ENCODE peak calls at places on chromosomes 7 and 10, in five cellular contexts. One of them, this sample, is unnamed.
A peak's percentile ranks its signal among the peaks of the same experiment; 100 is the strongest.

GRCh38 chr7:27636326-27637006 is 26.2 kb downstream of the HIBADH start:
- DNase-seq in foreskin fibroblast: no peak
- DNase-seq in AG04449: no peak
- DNase-seq in HCT116: no peak
- DNase-seq in astrocyte of the cerebellum: no peak
- DNase-seq in this sample: peak; percentile 38

GRCh38 chr7:155585532-155585895 is 39.2 kb upstream of the CNPY1 start:
- DNase-seq in astrocyte of the cerebellum: no peak
- DNase-seq in AG04449: no peak
- DNase-seq in foreskin fibroblast: no peak
- DNase-seq in HCT116: no peak
- DNase-seq in this sample: no peak

GRCh38 chr7:48147078-48147591 is 24.1 kb upstream of the ABCA13 start:
- DNase-seq in astrocyte of the cerebellum: no peak
- DNase-seq in foreskin fibroblast: no peak
- DNase-seq in AG04449: no peak
- DNase-seq in HCT116: no peak
- DNase-seq in this sample: no peak

GRCh38 chr10:75470901-75471300 is 39.5 kb downstream of the LRMDA start:
- DNase-seq in astrocyte of the cerebellum: no peak
- DNase-seq in foreskin fibroblast: peak; percentile 36
- DNase-seq in HCT116: no peak
- DNase-seq in AG04449: no peak
- DNase-seq in this sample: peak; percentile 88

GRCh38 chr10:90945496-90946070 is 24.7 kb upstream of the ANKRD1 start:
- DNase-seq in AG04449: no peak
- DNase-seq in astrocyte of the cerebellum: no peak
- DNase-seq in foreskin fibroblast: peak; percentile 26
- DNase-seq in HCT116: no peak
- DNase-seq in this sample: peak; percentile 40

GRCh38 chr10:106942035-106942662 is 222.4 kb downstream of the SORCS1 start:
- DNase-seq in HCT116: no peak
- DNase-seq in AG04449: no peak
- DNase-seq in astrocyte of the cerebellum: no peak
- DNase-seq in foreskin fibroblast: no peak
- DNase-seq in this sample: no peak

GRCh38 chr7:104267701-104268368 is 60.0 kb upstream of the ORC5 start:
- DNase-seq in AG04449: no peak
- DNase-seq in HCT116: no peak
- DNase-seq in foreskin fibroblast: peak; percentile 35
- DNase-seq in astrocyte of the cerebellum: no peak
- DNase-seq in this sample: peak; percentile 17

GRCh38 chr10:123577921-123578461 is 88.2 kb upstream of the GPR26 start:
- DNase-seq in HCT116: no peak
- DNase-seq in AG04449: no peak
- DNase-seq in foreskin fibroblast: no peak
- DNase-seq in astrocyte of the cerebellum: no peak
- DNase-seq in this sample: no peak

GRCh38 chr7:50379082-50379481 is 71.1 kb downstream of the FIGNL1 start:
- DNase-seq in HCT116: no peak
- DNase-seq in foreskin fibroblast: no peak
- DNase-seq in astrocyte of the cerebellum: no peak
- DNase-seq in AG04449: no peak
- DNase-seq in this sample: no peak

GRCh38 chr7:6164491-6164890 is 107.9 kb downstream of the CYTH3 start:
- DNase-seq in HCT116: no peak
- DNase-seq in foreskin fibroblast: no peak
- DNase-seq in astrocyte of the cerebellum: no peak
- DNase-seq in AG04449: no peak
- DNase-seq in this sample: no peak
- TF ChIP-seq CTCF in HCT116: peak; percentile 29
- TF ChIP-seq CTCF in foreskin fibroblast: no peak
- TF ChIP-seq CTCF in astrocyte of the cerebellum: peak; percentile 22
- TF ChIP-seq CTCF in AG04449: peak; percentile 16
- TF ChIP-seq CTCF in this sample: no peak

GRCh38 chr7:924541-925231 is 29.8 kb downstream of the ADAP1 start:
- DNase-seq in foreskin fibroblast: no peak
- DNase-seq in astrocyte of the cerebellum: no peak
- DNase-seq in HCT116: no peak
- DNase-seq in AG04449: no peak
- DNase-seq in this sample: no peak
- H3K4me3 ChIP-seq in foreskin fibroblast: no peak overlapping the region
- H3K4me3 ChIP-seq in astrocyte of the cerebellum: no peak overlapping the region
- H3K4me3 ChIP-seq in HCT116: no peak overlapping the region
- H3K4me3 ChIP-seq in AG04449: no peak overlapping the region
- H3K4me3 ChIP-seq in this sample: no peak overlapping the region

GRCh38 chr10:101287183-101287830 is 58.0 kb upstream of the LBX1 start:
- DNase-seq in HCT116: no peak
- DNase-seq in astrocyte of the cerebellum: no peak
- DNase-seq in foreskin fibroblast: no peak
- DNase-seq in AG04449: no peak
- DNase-seq in this sample: no peak

GRCh38 chr10:101285093-101285463 is 55.8 kb upstream of the LBX1 start:
- DNase-seq in HCT116: no peak
- DNase-seq in astrocyte of the cerebellum: no peak
- DNase-seq in foreskin fibroblast: no peak
- DNase-seq in AG04449: no peak
- DNase-seq in this sample: no peak

GRCh38 chr10:101284171-101285092 is 55.2 kb upstream of the LBX1 start:
- DNase-seq in foreskin fibroblast: no peak
- DNase-seq in astrocyte of the cerebellum: no peak
- DNase-seq in AG04449: no peak
- DNase-seq in HCT116: no peak
- DNase-seq in this sample: no peak

GRCh38 chr10:101286248-101287046 is 57.2 kb upstream of the LBX1 start:
- DNase-seq in AG04449: no peak
- DNase-seq in astrocyte of the cerebellum: no peak
- DNase-seq in HCT116: no peak
- DNase-seq in foreskin fibroblast: no peak
- DNase-seq in this sample: no peak

GRCh38 chr10:101285519-101286070 is 56.3 kb upstream of the LBX1 start:
- DNase-seq in astrocyte of the cerebellum: no peak
- DNase-seq in HCT116: no peak
- DNase-seq in AG04449: no peak
- DNase-seq in foreskin fibroblast: no peak
- DNase-seq in this sample: no peak
- TF ChIP-seq CTCF in astrocyte of the cerebellum: no peak
- TF ChIP-seq CTCF in HCT116: no peak
- TF ChIP-seq CTCF in AG04449: no peak
- TF ChIP-seq CTCF in foreskin fibroblast: no peak
- TF ChIP-seq CTCF in this sample: no peak

DNA sequence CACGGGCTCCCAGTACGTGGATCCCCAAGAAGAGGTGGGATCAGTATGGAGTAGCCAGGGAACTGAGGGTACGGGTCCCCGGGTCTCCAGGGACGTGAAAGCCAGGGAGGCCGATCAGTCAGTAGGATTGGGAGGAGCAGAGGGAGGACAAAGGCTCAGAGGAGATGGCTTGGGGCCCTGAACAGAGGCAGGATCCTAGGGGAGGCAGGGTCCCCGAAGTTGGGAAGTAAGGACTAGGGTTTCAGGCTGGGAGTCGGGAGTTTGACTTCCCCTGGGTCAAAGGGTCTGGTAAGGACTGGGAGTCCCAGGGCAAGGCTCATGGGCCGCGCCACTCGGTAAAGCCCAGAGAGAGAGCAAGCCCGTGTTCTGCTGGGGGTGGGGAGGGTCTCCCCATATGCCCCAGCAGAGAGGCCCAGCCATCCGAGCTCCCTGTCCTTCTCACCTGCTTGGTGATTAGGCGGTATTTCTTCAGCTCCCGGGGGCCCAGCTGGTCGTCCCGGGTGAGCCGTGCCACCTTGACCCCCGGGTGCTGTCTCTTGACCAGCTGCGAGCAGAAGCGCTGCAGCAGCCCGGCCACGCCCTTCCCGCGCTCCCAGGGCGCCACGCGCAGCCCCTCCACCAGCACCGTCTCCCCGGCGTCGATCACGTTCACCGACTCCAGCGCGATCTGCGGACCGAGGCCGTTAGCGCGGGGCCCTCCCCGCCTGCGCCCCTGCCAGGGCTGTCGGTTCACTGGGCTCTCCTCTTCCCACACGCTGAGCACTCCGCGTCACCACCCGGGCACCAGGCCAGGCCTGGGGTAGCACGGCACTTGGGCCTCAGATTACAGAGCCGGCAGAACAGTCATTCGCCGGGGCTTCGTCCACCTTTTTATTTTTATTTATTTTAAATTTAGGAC is 7.0 kb downstream of the NAT16 start:
- DNase-seq in HCT116: no peak
- DNase-seq in AG04449: no peak
- DNase-seq in foreskin fibroblast: peak; percentile 96
- DNase-seq in astrocyte of the cerebellum: peak; percentile 35
- DNase-seq in this sample: peak; percentile 63
- H3K4me3 ChIP-seq in HCT116: peak overlapping the region; percentile 49
- H3K4me3 ChIP-seq in AG04449: peak overlapping the region; percentile 42
- H3K4me3 ChIP-seq in foreskin fibroblast: peak overlapping the region; percentile 33
- H3K4me3 ChIP-seq in astrocyte of the cerebellum: peak overlapping the region; percentile 4
- H3K4me3 ChIP-seq in this sample: peak overlapping the region; percentile 20

GRCh38 chr10:80459047-80459865 is 5.1 kb downstream of the TSPAN14 start:
- DNase-seq in HCT116: no peak
- DNase-seq in AG04449: no peak
- DNase-seq in foreskin fibroblast: peak; percentile 90
- DNase-seq in astrocyte of the cerebellum: no peak
- DNase-seq in this sample: peak; percentile 93
- TF ChIP-seq CTCF in HCT116: no peak
- TF ChIP-seq CTCF in AG04449: peak; percentile 8
- TF ChIP-seq CTCF in foreskin fibroblast: no peak
- TF ChIP-seq CTCF in astrocyte of the cerebellum: peak; percentile 4
- TF ChIP-seq CTCF in this sample: peak; percentile 28

DNA sequence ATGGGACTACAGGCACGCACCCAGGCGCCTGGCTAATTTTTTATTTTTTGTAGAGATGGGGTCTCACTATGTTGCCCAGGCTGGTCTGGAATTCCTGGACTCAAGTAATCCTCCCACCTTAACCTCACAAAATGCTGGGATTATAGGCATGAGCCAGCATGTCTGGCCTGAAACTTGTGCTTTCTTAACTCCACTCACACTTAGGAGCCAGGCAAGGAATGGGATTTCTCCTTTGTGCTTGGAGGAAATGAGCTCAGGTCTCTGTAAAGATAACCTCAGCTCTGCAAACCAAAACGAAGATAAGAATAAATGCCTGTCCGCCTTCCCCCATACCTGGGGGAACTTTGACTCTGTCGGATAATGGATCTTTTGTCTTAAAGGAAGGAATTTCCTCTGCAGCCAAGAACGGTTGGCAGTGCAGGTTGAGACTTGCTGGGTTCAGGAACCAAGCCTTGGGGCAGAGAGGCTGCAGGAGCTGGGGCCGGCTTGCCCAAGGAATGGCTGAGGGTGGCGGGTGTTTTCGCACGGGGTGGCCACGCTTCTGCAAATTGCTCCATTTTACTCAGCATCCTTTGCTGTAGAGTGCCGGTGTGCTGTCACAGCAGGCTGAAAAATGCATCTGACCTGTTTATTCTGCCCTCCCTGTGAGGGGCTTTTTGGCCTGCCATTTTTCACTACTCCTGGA is 174.2 kb downstream of the KIAA1217 start:
- DNase-seq in HCT116: no peak
- DNase-seq in AG04449: no peak
- DNase-seq in foreskin fibroblast: no peak
- DNase-seq in astrocyte of the cerebellum: peak; percentile 19
- DNase-seq in this sample: no peak
- H3K4me3 ChIP-seq in HCT116: no peak overlapping the region
- H3K4me3 ChIP-seq in AG04449: no peak overlapping the region
- H3K4me3 ChIP-seq in foreskin fibroblast: no peak overlapping the region
- H3K4me3 ChIP-seq in astrocyte of the cerebellum: no peak overlapping the region
- H3K4me3 ChIP-seq in this sample: no peak overlapping the region

DNA sequence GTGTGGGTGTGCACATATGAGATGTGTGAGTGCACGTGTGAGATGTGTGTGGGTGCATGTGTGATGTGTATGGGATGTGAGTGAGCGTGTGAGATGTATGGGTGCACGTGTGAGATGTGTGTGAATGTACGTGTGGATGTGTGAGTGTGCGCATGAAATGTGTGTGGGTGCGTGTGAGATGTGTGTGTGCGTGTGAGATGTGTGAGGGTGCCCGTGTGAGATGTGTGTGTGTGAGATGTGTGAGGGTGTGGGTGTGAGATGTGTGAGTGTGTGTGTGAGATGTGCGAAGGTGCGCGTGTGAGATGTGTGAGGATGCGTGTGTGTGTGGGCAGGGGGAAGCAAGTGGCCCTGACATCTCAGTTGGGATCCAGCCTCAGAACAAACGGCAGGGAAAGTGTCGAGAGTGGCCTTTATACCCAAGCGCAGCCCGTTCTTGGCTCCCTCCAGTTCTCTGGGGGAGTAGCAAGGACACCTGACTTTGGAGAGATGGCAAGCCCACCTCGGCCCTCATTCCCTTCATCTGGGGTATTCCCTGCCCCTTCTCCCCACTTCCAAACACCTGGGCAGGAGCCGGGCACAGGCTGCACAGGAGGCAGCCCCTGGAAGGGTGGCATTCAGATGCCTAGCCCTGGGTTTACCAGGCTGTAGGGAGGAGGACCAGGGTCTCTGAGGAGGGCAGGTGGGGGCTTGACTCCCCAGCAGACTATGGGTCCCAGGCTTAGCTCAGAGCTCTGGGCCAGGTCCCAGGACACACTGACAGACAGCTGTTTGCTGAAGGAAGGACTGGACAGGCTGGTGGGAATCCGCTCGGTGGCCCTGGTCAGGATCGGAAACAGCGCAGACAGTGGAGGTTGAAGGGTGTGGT is 31.6 kb downstream of the PPIF start:
- DNase-seq in AG04449: no peak
- DNase-seq in foreskin fibroblast: no peak
- DNase-seq in astrocyte of the cerebellum: no peak
- DNase-seq in HCT116: no peak
- DNase-seq in this sample: no peak
- TF ChIP-seq CTCF in AG04449: no peak
- TF ChIP-seq CTCF in foreskin fibroblast: no peak
- TF ChIP-seq CTCF in astrocyte of the cerebellum: no peak
- TF ChIP-seq CTCF in HCT116: no peak
- TF ChIP-seq CTCF in this sample: no peak

DNA sequence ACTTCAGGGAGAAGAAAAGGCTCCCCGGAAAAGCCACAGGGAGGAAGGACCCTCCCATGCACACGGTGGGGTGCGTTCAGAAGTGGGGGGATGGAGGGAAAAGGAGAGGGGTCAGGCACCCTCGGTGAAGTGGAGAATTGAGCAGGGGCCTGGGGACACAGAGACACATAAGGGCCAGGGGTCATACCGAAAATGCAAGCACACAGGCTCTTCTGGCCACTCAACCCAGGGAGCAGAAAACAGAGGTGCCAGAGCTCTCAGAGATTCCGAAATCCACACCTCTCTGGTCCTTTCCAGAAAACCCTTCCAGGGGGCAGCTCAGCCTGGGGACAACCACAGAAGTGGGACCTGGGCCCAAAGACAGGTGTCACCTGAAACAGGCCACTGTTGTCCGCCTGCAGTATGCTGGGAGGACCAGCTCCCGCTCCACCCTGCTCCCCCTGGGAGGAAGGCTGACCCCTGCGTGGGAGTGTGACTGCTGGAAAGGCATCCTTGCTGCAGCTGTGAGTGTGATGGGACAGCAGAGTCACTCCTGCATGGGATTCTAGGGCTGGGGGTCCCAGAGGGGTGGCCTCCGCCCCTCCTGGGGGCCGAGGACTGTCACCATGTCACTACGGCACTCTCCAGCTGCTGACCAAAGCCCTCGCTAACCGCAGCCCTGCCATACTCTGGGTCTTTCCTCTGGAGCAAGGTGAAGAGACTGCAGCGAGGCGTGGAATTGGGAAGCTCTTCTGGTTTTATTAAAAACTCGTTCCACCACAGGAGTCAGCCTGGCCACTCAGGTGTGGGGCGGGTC is 63.1 kb downstream of the TMEM209 start:
- DNase-seq in HCT116: no peak
- DNase-seq in foreskin fibroblast: no peak
- DNase-seq in AG04449: no peak
- DNase-seq in astrocyte of the cerebellum: no peak
- DNase-seq in this sample: no peak
- H3K4me3 ChIP-seq in HCT116: no peak overlapping the region
- H3K4me3 ChIP-seq in foreskin fibroblast: peak overlapping the region; percentile 46
- H3K4me3 ChIP-seq in AG04449: no peak overlapping the region
- H3K4me3 ChIP-seq in astrocyte of the cerebellum: no peak overlapping the region
- H3K4me3 ChIP-seq in this sample: peak overlapping the region; percentile 52

GRCh38 chr7:132154248-132154647 is 422.0 kb downstream of the PLXNA4 start:
- DNase-seq in astrocyte of the cerebellum: no peak
- DNase-seq in foreskin fibroblast: no peak
- DNase-seq in HCT116: no peak
- DNase-seq in AG04449: no peak
- DNase-seq in this sample: no peak
- TF ChIP-seq CTCF in astrocyte of the cerebellum: no peak
- TF ChIP-seq CTCF in foreskin fibroblast: no peak
- TF ChIP-seq CTCF in HCT116: no peak
- TF ChIP-seq CTCF in AG04449: no peak
- TF ChIP-seq CTCF in this sample: no peak